ENCODE peak calls at places on chromosomes 11 and 22, in nine cellular contexts. M, L, I, J, W, O, Z, X and Y are unnamed samples.

GRCh38 chr11:115848614-115849013 is 344.4 kb upstream of the CADM1 start:
- DNase-seq in M (no peak), W (no peak), O (no peak), X (no peak), I (no peak), J (no peak), Z (no peak), L (no peak), Y (no peak)

GRCh38 chr22:24186892-24187670 is 5.8 kb downstream of the SUSD2 start:
- DNase-seq in I (no peak), O (no peak), Z (no peak), J (no peak), W (no peak), M (no peak), L (no peak), X (no peak), Y (no peak)

GRCh38 chr11:31437742-31438435 is 68.2 kb downstream of the DNAJC24 start:
- DNase-seq in W (no peak), L (no peak), I (no peak), X (no peak), O (no peak), Z (no peak), J (no peak), M (peak), Y (no peak)

GRCh38 chr22:39935622-39936021 is 24.6 kb upstream of the TMA7B start:
- DNase-seq in M (no peak), L (no peak), O (no peak), Z (no peak), W (no peak), X (no peak), J (no peak), I (no peak), Y (no peak)

GRCh38 chr11:40129276-40129675 is 1330.2 kb downstream of the LRRC4C start:
- DNase-seq in O (no peak), Z (no peak), L (no peak), J (no peak), W (no peak), I (peak), M (no peak), X (peak), Y (no peak)

GRCh38 chr11:69935941-69936505 is 116.8 kb upstream of the FGF3 start:
- DNase-seq in M (no peak), Z (no peak), W (no peak), J (no peak), I (no peak), O (no peak), X (no peak), L (no peak), Y (no peak)

GRCh38 chr22:46293591-46294260 is 2.9 kb upstream of the GTSE1 start:
- DNase-seq in M (peak), L (no peak), X (no peak), J (peak), I (no peak), Z (no peak), W (peak), O (no peak), Y (no peak)

GRCh38 chr11:8331767-8332166 is 68.1 kb upstream of the LMO1 start:
- DNase-seq in O (no peak), L (no peak), W (no peak), I (no peak), X (no peak), Z (no peak), J (peak), M (no peak), Y (no peak)

GRCh38 chr22:28279888-28280287 is 360.8 kb upstream of the PITPNB start:
- DNase-seq in J (no peak), M (peak), O (no peak), X (no peak), I (no peak), L (no peak), Z (no peak), W (peak), Y (no peak)

GRCh38 chr22:42939941-42940653 is 74.9 kb downstream of the PACSIN2 start:
- DNase-seq in M (peak), J (peak), I (no peak), O (no peak), L (peak), Z (no peak), W (peak), X (no peak), Y (peak)

GRCh38 chr11:36455658-36456111 is 54.4 kb downstream of the TRAF6 start:
- DNase-seq in J (peak), W (peak), O (no peak), X (no peak), L (peak), I (peak), Z (peak), M (peak), Y (peak)

GRCh38 chr22:38415046-38415445 is 40.0 kb downstream of the KCNJ4 start:
- DNase-seq in J (no peak), Z (no peak), X (no peak), W (no peak), M (no peak), L (no peak), O (no peak), I (no peak), Y (no peak)
- TF ChIP-seq CTCF in J (no peak), Z (no peak), X (no peak), W (no peak), M (no peak), L (no peak), O (no peak), I (no peak), Y (no peak)

GRCh38 chr11:121032546-121032945 is 8.6 kb downstream of the TBCEL start:
- DNase-seq in X (no peak), O (no peak), W (no peak), L (no peak), M (no peak), Z (no peak), I (no peak), J (no peak), Y (no peak)
- TF ChIP-seq CTCF in X (peak), O (no peak), W (no peak), L (peak), M (no peak), Z (no peak), I (peak), J (no peak), Y (no peak)

GRCh38 chr11:125064070-125064469 is 965 bp downstream of the SLC37A2 start:
- DNase-seq in O (no peak), I (no peak), Z (no peak), M (no peak), X (no peak), J (no peak), W (no peak), L (no peak), Y (no peak)

GRCh38 chr11:125063429-125064043 is 431 bp downstream of the SLC37A2 start:
- DNase-seq in W (no peak), O (peak), J (no peak), Z (no peak), I (peak), M (no peak), X (peak), L (no peak), Y (no peak)

GRCh38 chr11:125061237-125061636 is 1.9 kb upstream of the SLC37A2 start:
- DNase-seq in M (no peak), I (no peak), W (no peak), O (no peak), X (no peak), Z (no peak), L (no peak), J (no peak), Y (no peak)

GRCh38 chr11:125062196-125062930 is 742 bp upstream of the SLC37A2 start:
- DNase-seq in J (no peak), L (no peak), M (no peak), O (no peak), I (no peak), W (no peak), Z (no peak), X (no peak), Y (no peak)

GRCh38 chr11:125062931-125063428 is at the start of gene SLC37A2:
- DNase-seq in L (peak), O (peak), Z (peak), M (peak), W (no peak), J (peak), I (peak), X (peak), Y (peak)
- TF ChIP-seq CTCF in L (no peak), O (peak), Z (peak), M (no peak), W (peak), J (peak), I (no peak), X (peak), Y (no peak)

DNA sequence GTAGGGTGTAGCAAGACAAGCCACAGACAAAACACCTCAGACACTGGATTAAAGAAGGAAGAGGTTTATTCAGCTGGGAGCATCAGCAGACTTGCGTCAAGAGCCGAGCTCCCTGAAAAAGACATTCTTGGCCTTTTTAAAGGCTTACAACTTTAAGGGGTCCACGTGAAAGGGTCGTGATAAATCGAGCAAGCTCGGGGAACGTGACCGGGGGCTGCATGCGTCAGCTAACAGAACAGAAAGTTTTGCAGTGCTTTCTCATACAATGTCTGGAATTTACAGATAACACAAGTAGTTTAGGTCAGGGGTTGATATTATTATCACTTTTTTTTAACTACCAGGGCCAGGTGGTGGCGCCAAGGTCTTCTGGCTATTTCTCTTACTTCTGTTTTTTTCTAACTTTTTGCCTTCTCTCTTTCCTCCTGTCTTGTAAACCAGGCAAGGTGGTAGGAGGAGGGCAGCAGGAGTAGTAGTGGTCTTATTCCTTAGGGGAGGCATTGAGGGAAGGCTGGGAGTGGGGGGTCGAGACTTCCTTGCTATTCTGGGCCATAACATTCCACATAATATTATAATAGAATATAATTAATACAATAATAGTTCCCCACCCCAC is 631 bp upstream of the ALDH3B1 start:
- DNase-seq in Z (no peak), L (no peak), X (no peak), W (no peak), O (no peak), I (peak), J (peak), M (no peak), Y (no peak)
- TF ChIP-seq CTCF in Z (no peak), L (peak), X (peak), W (peak), O (peak), I (peak), J (no peak), M (peak), Y (peak)